ENCODE peak calls at places on chromosomes 1 and 21, in seven cellular contexts. T, K, Y, D, G, R and S are unnamed samples.

GRCh38 chr1:103267893-103268292 is 159.6 kb upstream of the COL11A1 start:
- DNase-seq in D (no peak), T (peak), Y (no peak), K (no peak), G (no peak), R (no peak), S (no peak)

GRCh38 chr1:3669971-3670431 is 17.7 kb downstream of the TP73 start:
- DNase-seq in K (no peak), Y (no peak), T (no peak), G (no peak), D (no peak), R (no peak), S (no peak)

GRCh38 chr1:40692429-40692905 is 963 bp downstream of the NFYC start:
- DNase-seq in K (peak), R (no peak), Y (peak), T (peak), D (peak), G (no peak), S (no peak)

GRCh38 chr1:25661043-25661807 is 44.6 kb downstream of the MAN1C1 start:
- DNase-seq in Y (peak), R (no peak), K (peak), T (no peak), D (no peak), G (no peak), S (no peak)

GRCh38 chr1:109777980-109778625 is 14.4 kb upstream of the EPS8L3 start:
- DNase-seq in G (peak), T (no peak), R (peak), Y (no peak), K (no peak), D (no peak), S (no peak)

GRCh38 chr1:201966171-201966570 is 10.9 kb downstream of the TIMM17A start:
- DNase-seq in D (no peak), G (no peak), K (no peak), R (no peak), T (no peak), Y (no peak), S (no peak)

GRCh38 chr1:202619528-202619927 is 90.7 kb downstream of the SYT2 start:
- DNase-seq in D (no peak), Y (no peak), T (no peak), R (peak), G (peak), K (no peak), S (no peak)

GRCh38 chr1:149927056-149927534 is 508 bp downstream of the SF3B4 start:
- DNase-seq in D (no peak), Y (no peak), G (no peak), T (no peak), K (no peak), R (no peak), S (no peak)

GRCh38 chr1:17194981-17195528 is 9.9 kb upstream of the PADI1 start:
- DNase-seq in R (peak), G (no peak), D (no peak), K (no peak), Y (no peak), T (peak), S (no peak)

GRCh38 chr1:221632072-221632471 is 109.8 kb downstream of the DUSP10 start:
- DNase-seq in K (no peak), G (no peak), Y (no peak), R (no peak), T (peak), D (no peak), S (no peak)

GRCh38 chr1:64878931-64879710 is 87.2 kb downstream of the JAK1 start:
- DNase-seq in G (no peak), Y (no peak), T (no peak), D (no peak), K (no peak), R (no peak), S (no peak)

GRCh38 chr1:205276334-205277065 is 45.0 kb downstream of the NUAK2 start:
- DNase-seq in K (no peak), Y (no peak), T (no peak), G (peak), D (no peak), R (no peak), S (no peak)

GRCh38 chr1:41476807-41477361 is 7.6 kb downstream of the EDN2 start:
- DNase-seq in R (peak), Y (no peak), T (no peak), D (no peak), G (peak), K (no peak), S (peak)

GRCh38 chr1:117559139-117559538 is 46.7 kb upstream of the TENT5C start:
- DNase-seq in G (no peak), K (no peak), T (no peak), R (no peak), D (no peak), Y (no peak), S (no peak)

GRCh38 chr1:162861101-162861500 is at the start of gene CCDC190:
- DNase-seq in K (peak), G (no peak), D (no peak), T (peak), Y (peak), R (no peak), S (no peak)

GRCh38 chr1:8462298-8462946 is 144.5 kb downstream of the SLC45A1 start:
- DNase-seq in G (no peak), R (no peak), T (no peak), Y (no peak), K (no peak), D (no peak), S (no peak)

GRCh38 chr1:8472668-8473067 is 154.8 kb downstream of the SLC45A1 start:
- DNase-seq in G (no peak), K (no peak), Y (no peak), D (no peak), T (no peak), R (no peak), S (no peak)

GRCh38 chr1:168265596-168265995 is 15.1 kb upstream of the TBX19 start:
- DNase-seq in G (no peak), T (no peak), D (no peak), K (no peak), Y (no peak), R (no peak), S (no peak)

GRCh38 chr1:244461254-244462071 is at the start of gene CATSPERE:
- DNase-seq in K (peak), Y (peak), G (peak), T (peak), D (peak), R (peak), S (peak)

GRCh38 chr1:112325504-112325903 is 70.5 kb upstream of the CTTNBP2NL start:
- DNase-seq in R (no peak), D (no peak), K (no peak), Y (no peak), G (no peak), T (peak), S (peak)

GRCh38 chr1:15352122-15352957 is 57.3 kb upstream of the EFHD2 start:
- DNase-seq in G (peak), T (peak), R (no peak), D (peak), K (peak), Y (peak), S (peak)

GRCh38 chr1:3930696-3931309 is 30.7 kb upstream of the C1orf174 start:
- DNase-seq in K (no peak), Y (no peak), D (no peak), G (no peak), T (peak), R (no peak), S (no peak)

GRCh38 chr1:201630582-201630981 is 91.7 kb downstream of the NAV1 start:
- DNase-seq in T (no peak), G (no peak), D (no peak), K (no peak), Y (no peak), R (no peak), S (no peak)

GRCh38 chr1:47729685-47730084 is 267.5 kb downstream of the TRABD2B start:
- DNase-seq in D (no peak), Y (no peak), G (no peak), T (no peak), R (no peak), K (no peak), S (no peak)

GRCh38 chr1:35499652-35500176 is 57.5 kb downstream of the KIAA0319L start:
- DNase-seq in R (no peak), T (peak), D (no peak), Y (no peak), G (peak), K (no peak), S (no peak)

GRCh38 chr1:91559838-91560514 is 59.3 kb downstream of the CDC7 start:
- DNase-seq in G (no peak), Y (no peak), D (no peak), R (no peak), T (no peak), K (no peak), S (no peak)

GRCh38 chr1:12454406-12455391 is 163.3 kb downstream of the DHRS3 start:
- DNase-seq in T (no peak), K (no peak), R (peak), D (no peak), G (no peak), Y (peak), S (no peak)

GRCh38 chr1:230822092-230822581 is 46.2 kb downstream of the C1orf198 start:
- DNase-seq in K (no peak), G (no peak), Y (no peak), R (peak), D (no peak), T (no peak), S (no peak)

GRCh38 chr1:218164930-218165686 is 120.0 kb upstream of the RRP15 start:
- DNase-seq in Y (peak), T (peak), K (peak), R (no peak), D (peak), G (peak), S (peak)

GRCh38 chr1:110214454-110215404 is 4.6 kb downstream of the KCNC4 start:
- DNase-seq in R (no peak), D (no peak), T (no peak), G (peak), Y (peak), K (peak), S (no peak)

GRCh38 chr21:35020446-35020845 is 28.7 kb downstream of the RUNX1 start:
- DNase-seq in G (no peak), Y (no peak), R (no peak), K (no peak), D (no peak), T (no peak), S (no peak)

GRCh38 chr1:165062346-165062745 is 294.2 kb downstream of the LMX1A start:
- DNase-seq in T (no peak), D (no peak), Y (no peak), K (no peak), R (no peak), G (no peak), S (no peak)

GRCh38 chr1:165832902-165833301 is 5.5 kb downstream of the UCK2 start:
- DNase-seq in K (no peak), T (no peak), G (no peak), D (no peak), Y (no peak), R (no peak), S (no peak)

GRCh38 chr1:228390649-228391048 is 16.0 kb downstream of the TRIM11 start:
- DNase-seq in K (no peak), G (no peak), D (no peak), T (no peak), R (peak), Y (no peak), S (no peak)

GRCh38 chr21:36149788-36150187 is 6.8 kb upstream of the DOP1B start:
- DNase-seq in K (no peak), D (no peak), Y (no peak), G (no peak), R (no peak), T (no peak), S (no peak)

GRCh38 chr21:36145259-36145658 is 10.4 kb downstream of the CBR3 start:
- DNase-seq in T (no peak), D (no peak), R (no peak), G (no peak), K (no peak), Y (no peak), S (no peak)

GRCh38 chr21:36147891-36148290 is 8.7 kb upstream of the DOP1B start:
- DNase-seq in T (no peak), K (no peak), R (no peak), Y (no peak), G (no peak), D (no peak), S (no peak)

GRCh38 chr21:36148886-36149285 is 7.7 kb upstream of the DOP1B start:
- DNase-seq in Y (no peak), T (no peak), D (no peak), K (no peak), R (no peak), G (no peak), S (no peak)

DNA sequence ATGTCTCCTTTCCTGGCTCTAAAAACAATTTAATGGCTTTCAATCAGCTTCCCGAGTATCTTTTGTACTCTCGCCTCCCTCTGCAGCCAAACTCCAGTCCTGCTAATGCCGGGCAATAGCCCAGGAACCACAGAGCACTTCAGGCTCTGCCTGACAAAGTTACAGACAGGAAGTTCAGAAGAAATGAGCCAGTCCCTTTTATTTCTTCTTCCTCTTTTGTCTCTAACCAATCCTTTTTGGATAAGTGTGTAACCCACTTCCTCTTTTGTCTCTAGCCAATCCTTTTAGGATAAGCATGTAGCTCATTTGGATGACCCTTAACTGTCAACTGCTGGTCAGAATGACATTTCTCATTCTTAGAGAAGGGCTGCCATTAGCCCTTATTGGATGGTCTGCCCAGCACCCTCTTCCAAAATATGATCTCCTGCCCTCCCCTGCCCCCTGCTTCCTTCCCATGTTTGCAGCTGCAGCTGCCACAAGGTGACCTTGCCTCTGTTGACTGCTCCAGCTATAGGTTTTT is 6.4 kb upstream of the DOP1B start:
- DNase-seq in G (no peak), T (no peak), K (peak), R (peak), D (no peak), Y (peak), S (peak)
- H3K4me3 ChIP-seq in G (no peak), T (no peak), K (no peak), R (no peak), D (no peak), Y (no peak), S (no peak)

DNA sequence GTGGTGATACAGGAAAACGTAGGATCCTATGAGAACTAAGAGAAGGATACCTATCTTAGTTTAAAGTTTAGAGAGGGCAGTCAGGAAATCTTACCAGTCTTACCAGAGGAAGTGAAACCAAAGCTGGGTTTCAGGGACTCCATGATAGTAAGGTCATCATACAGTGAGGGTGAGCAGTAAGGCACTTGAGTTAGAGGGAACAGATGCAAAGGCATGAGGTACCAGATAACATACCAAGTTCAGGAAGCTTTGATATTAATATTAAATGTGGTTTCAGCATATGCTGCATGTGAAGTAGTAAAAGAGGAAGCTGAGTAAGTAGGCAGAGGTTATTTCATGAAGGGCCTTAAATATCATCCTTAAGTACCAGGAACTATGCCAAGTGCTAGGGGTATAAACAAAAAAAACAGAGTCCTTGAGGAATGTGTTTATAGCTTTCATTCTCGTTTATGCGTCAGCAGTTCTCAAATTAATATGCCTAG is 16.9 kb downstream of the ATG4C start:
- DNase-seq in Y (peak), K (peak), G (no peak), D (no peak), T (no peak), R (no peak), S (no peak)
- H3K4me3 ChIP-seq in Y (no peak), K (no peak), G (no peak), D (no peak), T (no peak), R (no peak), S (no peak)

GRCh38 chr21:38905751-38906150 is 100.0 kb downstream of the ETS2 start:
- DNase-seq in G (no peak), Y (no peak), R (no peak), D (no peak), K (no peak), T (no peak), S (no peak)

GRCh38 chr21:38900499-38900898 is 94.8 kb downstream of the ETS2 start:
- DNase-seq in K (no peak), Y (no peak), G (no peak), T (no peak), R (no peak), D (no peak), S (no peak)

GRCh38 chr21:38905328-38905727 is 99.6 kb downstream of the ETS2 start:
- DNase-seq in D (no peak), R (no peak), K (no peak), G (no peak), Y (no peak), T (no peak), S (no peak)

GRCh38 chr21:38903578-38904193 is 98.0 kb downstream of the ETS2 start:
- DNase-seq in K (no peak), Y (no peak), G (no peak), D (no peak), R (no peak), T (no peak), S (no peak)

GRCh38 chr21:38902608-38903445 is 97.1 kb downstream of the ETS2 start:
- DNase-seq in K (no peak), Y (no peak), T (no peak), D (no peak), R (no peak), G (no peak), S (no peak)
- H3K4me3 ChIP-seq in K (no peak), Y (no peak), T (no peak), D (no peak), R (no peak), G (no peak), S (no peak)

DNA sequence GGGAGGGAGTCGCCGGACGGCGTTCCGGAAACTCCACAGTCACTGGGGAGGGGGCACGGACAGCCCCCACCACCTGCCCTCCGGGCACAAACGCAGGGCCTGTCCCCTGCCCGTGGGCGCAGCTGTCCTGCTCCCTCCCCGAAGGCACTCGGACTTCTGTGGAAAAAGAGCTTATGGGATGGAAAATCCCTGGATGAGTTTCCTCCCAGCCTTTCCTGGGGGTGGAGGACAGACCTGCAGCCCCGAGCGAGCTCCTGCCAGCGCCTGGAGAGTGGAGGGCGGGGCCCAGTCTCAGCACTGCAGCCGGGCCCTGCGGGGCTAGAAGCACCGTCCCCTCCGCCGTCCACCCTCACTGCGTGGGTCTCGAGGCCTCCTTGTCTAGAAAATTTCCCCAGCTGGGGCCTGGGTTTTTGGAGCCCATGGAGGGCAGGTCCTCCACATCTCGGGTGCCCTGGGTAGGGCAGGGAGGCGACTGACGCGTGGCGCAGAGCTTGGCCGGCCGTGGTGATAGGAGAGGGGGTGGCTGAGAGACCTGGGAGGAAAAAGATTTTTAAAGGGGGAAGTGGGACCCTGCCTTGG is 6.5 kb upstream of the COL6A1 start:
- DNase-seq in D (no peak), Y (peak), R (peak), T (peak), G (no peak), K (peak), S (no peak)
- H3K4me3 ChIP-seq in D (no peak), Y (no peak), R (peak), T (peak), G (no peak), K (peak), S (no peak)